ENCODE peak calls at places on chromosomes 11 and 22, in five cellular contexts. One of them, this sample, is unnamed. For H3K4me1, the result is how much of the 10 kb centered on the place peaks cover.

GRCh38 chr22:44026630-44027511 is 2.8 kb downstream of the PARVB start:
- DNase-seq in left lung: peak
- DNase-seq in heart left ventricle: peak
- DNase-seq in OCI-LY7: peak
- DNase-seq in sigmoid colon: peak
- DNase-seq in this sample: peak

GRCh38 chr11:14042686-14043440 is 80.3 kb downstream of the SPON1 start:
- DNase-seq in sigmoid colon: no peak
- DNase-seq in OCI-LY7: no peak
- DNase-seq in heart left ventricle: no peak
- DNase-seq in left lung: no peak
- DNase-seq in this sample: no peak

GRCh38 chr11:59615132-59615636 is 390 bp downstream of the OSBP start:
- DNase-seq in heart left ventricle: peak
- DNase-seq in OCI-LY7: peak
- DNase-seq in sigmoid colon: peak
- DNase-seq in left lung: peak
- DNase-seq in this sample: peak

GRCh38 chr22:33386270-33386669 is 328.1 kb upstream of the SYN3 start:
- DNase-seq in sigmoid colon: no peak
- DNase-seq in left lung: no peak
- DNase-seq in heart left ventricle: no peak
- DNase-seq in OCI-LY7: no peak
- DNase-seq in this sample: no peak

GRCh38 chr22:19717691-19718254 is 3.5 kb downstream of the SEPTIN5 start:
- DNase-seq in left lung: peak
- DNase-seq in sigmoid colon: peak
- DNase-seq in OCI-LY7: peak
- DNase-seq in heart left ventricle: peak
- DNase-seq in this sample: peak

GRCh38 chr22:50696799-50697561 is 24.4 kb downstream of the SHANK3 start:
- DNase-seq in left lung: peak
- DNase-seq in sigmoid colon: peak
- DNase-seq in heart left ventricle: peak
- DNase-seq in OCI-LY7: no peak
- DNase-seq in this sample: no peak

GRCh38 chr22:23675502-23676415 is 15.1 kb upstream of the RGL4 start:
- DNase-seq in sigmoid colon: peak
- DNase-seq in heart left ventricle: no peak
- DNase-seq in OCI-LY7: peak
- DNase-seq in left lung: peak
- DNase-seq in this sample: no peak

GRCh38 chr22:37801946-37802309 is 5.8 kb upstream of the GCAT start:
- DNase-seq in sigmoid colon: no peak
- DNase-seq in OCI-LY7: no peak
- DNase-seq in left lung: no peak
- DNase-seq in heart left ventricle: no peak
- DNase-seq in this sample: no peak

GRCh38 chr22:29391546-29391945 is 3.2 kb upstream of the AP1B1 start:
- DNase-seq in left lung: no peak
- DNase-seq in OCI-LY7: no peak
- DNase-seq in heart left ventricle: no peak
- DNase-seq in sigmoid colon: no peak
- DNase-seq in this sample: no peak

GRCh38 chr11:106456651-106457050 is 379.2 kb downstream of the AASDHPPT start:
- DNase-seq in OCI-LY7: no peak
- DNase-seq in left lung: no peak
- DNase-seq in sigmoid colon: no peak
- DNase-seq in heart left ventricle: no peak
- DNase-seq in this sample: no peak
- H3K4me1 ChIP-seq in OCI-LY7: under half
- H3K4me1 ChIP-seq in left lung: under half
- H3K4me1 ChIP-seq in sigmoid colon: under half
- H3K4me1 ChIP-seq in heart left ventricle: under half
- H3K4me1 ChIP-seq in this sample: under half

DNA sequence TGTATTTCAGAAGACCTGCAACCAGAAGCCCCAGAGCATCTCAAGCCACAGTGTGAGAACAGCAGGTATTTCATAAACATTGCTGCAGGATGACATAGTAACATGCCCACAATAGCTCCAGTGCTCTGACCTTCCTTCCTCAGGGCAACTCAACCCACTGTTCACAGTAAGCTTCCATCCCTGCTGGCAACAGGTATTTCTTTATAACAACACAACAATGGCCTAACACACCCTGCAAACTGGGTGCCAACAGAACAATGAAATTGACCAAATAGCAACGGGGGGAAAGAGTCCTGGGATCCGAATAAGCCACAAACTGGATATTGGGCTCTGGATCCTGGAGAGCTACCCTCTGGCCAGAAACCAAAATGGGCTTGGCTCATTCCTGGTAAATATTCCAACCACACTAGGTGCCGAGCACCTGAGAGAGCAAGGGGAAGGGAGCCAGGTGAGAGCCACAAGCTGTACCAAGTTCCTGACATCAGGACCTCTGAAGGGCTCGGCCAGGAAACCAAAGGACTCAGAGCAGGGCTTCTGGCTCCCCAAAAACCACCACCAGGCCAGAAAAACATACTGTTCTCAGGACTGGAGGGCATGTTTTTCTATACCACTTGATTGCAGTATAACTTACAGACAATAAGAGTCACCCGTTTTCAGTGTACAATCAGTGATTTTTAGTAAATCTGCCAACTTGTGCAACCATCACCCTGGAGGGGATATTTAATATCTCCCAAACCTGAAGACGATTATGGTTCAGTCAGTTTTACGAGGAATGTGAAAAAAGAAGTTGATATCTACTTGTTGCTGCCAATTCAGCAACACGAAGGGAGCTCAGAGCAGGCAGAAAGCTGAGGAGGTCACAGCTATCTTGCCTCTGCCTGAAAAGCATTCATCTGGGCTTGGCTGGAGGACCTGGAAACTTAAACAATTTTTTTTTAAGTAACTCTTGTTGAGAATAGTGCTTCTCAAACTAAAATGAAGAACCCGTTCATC is 99.3 kb downstream of the MICAL3 start:
- DNase-seq in sigmoid colon: no peak
- DNase-seq in heart left ventricle: no peak
- DNase-seq in left lung: no peak
- DNase-seq in OCI-LY7: no peak
- DNase-seq in this sample: no peak
- H3K4me1 ChIP-seq in sigmoid colon: half or more
- H3K4me1 ChIP-seq in heart left ventricle: under half
- H3K4me1 ChIP-seq in left lung: under half
- H3K4me1 ChIP-seq in OCI-LY7: under half
- H3K4me1 ChIP-seq in this sample: under half

GRCh38 chr11:65434667-65435179 is 12.1 kb downstream of the NEAT1 start:
- DNase-seq in OCI-LY7: no peak
- DNase-seq in left lung: no peak
- DNase-seq in heart left ventricle: no peak
- DNase-seq in sigmoid colon: peak
- DNase-seq in this sample: no peak

GRCh38 chr11:65437436-65438227 is 15.0 kb downstream of the NEAT1 start:
- DNase-seq in heart left ventricle: peak
- DNase-seq in OCI-LY7: no peak
- DNase-seq in left lung: no peak
- DNase-seq in sigmoid colon: peak
- DNase-seq in this sample: no peak

GRCh38 chr11:65435330-65435931 is 12.8 kb downstream of the NEAT1 start:
- DNase-seq in sigmoid colon: peak
- DNase-seq in heart left ventricle: no peak
- DNase-seq in left lung: no peak
- DNase-seq in OCI-LY7: no peak
- DNase-seq in this sample: no peak

GRCh38 chr11:65435981-65436411 is 13.4 kb downstream of the NEAT1 start:
- DNase-seq in OCI-LY7: no peak
- DNase-seq in left lung: peak
- DNase-seq in sigmoid colon: peak
- DNase-seq in heart left ventricle: peak
- DNase-seq in this sample: peak

DNA sequence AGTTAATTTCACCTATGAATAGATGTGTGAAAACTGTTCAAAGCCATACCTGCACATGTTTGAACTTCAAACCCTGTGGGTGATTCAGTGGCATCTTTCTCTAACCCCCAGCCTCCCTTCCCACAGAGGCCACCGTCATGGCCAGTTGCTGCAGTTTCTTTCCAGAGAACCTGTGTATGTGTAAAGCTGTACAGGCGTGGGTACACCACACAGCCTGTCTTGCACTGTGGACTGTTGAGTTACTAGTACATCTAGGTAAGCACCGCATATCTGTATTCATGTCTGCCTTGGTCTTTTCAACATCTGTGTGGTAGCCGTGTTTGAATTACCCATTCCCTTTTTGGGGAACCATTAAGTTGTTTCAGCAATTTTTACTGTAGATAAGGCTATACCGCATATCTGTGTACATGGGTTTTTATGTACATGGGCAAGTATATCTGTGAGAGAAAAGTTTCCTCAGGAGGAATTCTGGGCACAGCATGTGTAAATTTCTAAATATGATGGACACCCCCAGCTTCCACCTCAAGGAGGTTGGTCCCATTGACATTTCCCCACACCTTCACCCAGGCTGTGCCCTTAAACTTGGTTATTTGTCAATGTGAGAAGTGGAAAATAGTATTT is 13.9 kb downstream of the NEAT1 start:
- DNase-seq in heart left ventricle: no peak
- DNase-seq in left lung: peak
- DNase-seq in OCI-LY7: no peak
- DNase-seq in sigmoid colon: peak
- DNase-seq in this sample: peak
- H3K4me1 ChIP-seq in heart left ventricle: under half
- H3K4me1 ChIP-seq in left lung: half or more
- H3K4me1 ChIP-seq in OCI-LY7: half or more
- H3K4me1 ChIP-seq in sigmoid colon: half or more
- H3K4me1 ChIP-seq in this sample: under half

GRCh38 chr11:65424200-65425104 is 1.9 kb downstream of the NEAT1 start:
- DNase-seq in left lung: no peak
- DNase-seq in sigmoid colon: peak
- DNase-seq in OCI-LY7: peak
- DNase-seq in heart left ventricle: no peak
- DNase-seq in this sample: no peak

GRCh38 chr11:65425971-65426838 is 3.6 kb downstream of the NEAT1 start:
- DNase-seq in heart left ventricle: no peak
- DNase-seq in left lung: no peak
- DNase-seq in OCI-LY7: peak
- DNase-seq in sigmoid colon: peak
- DNase-seq in this sample: peak

GRCh38 chr11:65426839-65427690 is 4.5 kb downstream of the NEAT1 start:
- DNase-seq in heart left ventricle: no peak
- DNase-seq in sigmoid colon: peak
- DNase-seq in left lung: no peak
- DNase-seq in OCI-LY7: peak
- DNase-seq in this sample: peak

GRCh38 chr11:65423516-65424199 is 1.1 kb downstream of the NEAT1 start:
- DNase-seq in left lung: no peak
- DNase-seq in OCI-LY7: peak
- DNase-seq in heart left ventricle: no peak
- DNase-seq in sigmoid colon: peak
- DNase-seq in this sample: peak

GRCh38 chr11:65425105-65425970 is 2.7 kb downstream of the NEAT1 start:
- DNase-seq in sigmoid colon: peak
- DNase-seq in left lung: no peak
- DNase-seq in heart left ventricle: no peak
- DNase-seq in OCI-LY7: peak
- DNase-seq in this sample: peak
- H3K4me1 ChIP-seq in sigmoid colon: half or more
- H3K4me1 ChIP-seq in left lung: half or more
- H3K4me1 ChIP-seq in heart left ventricle: under half
- H3K4me1 ChIP-seq in OCI-LY7: half or more
- H3K4me1 ChIP-seq in this sample: under half

GRCh38 chr11:19790831-19791552 is 78.4 kb downstream of the NAV2 start:
- DNase-seq in OCI-LY7: peak
- DNase-seq in sigmoid colon: no peak
- DNase-seq in left lung: no peak
- DNase-seq in heart left ventricle: no peak
- DNase-seq in this sample: no peak
- H3K4me1 ChIP-seq in OCI-LY7: under half
- H3K4me1 ChIP-seq in sigmoid colon: half or more
- H3K4me1 ChIP-seq in left lung: under half
- H3K4me1 ChIP-seq in heart left ventricle: under half
- H3K4me1 ChIP-seq in this sample: under half

GRCh38 chr11:35178862-35179261 is 39.9 kb downstream of the CD44 start:
- DNase-seq in sigmoid colon: no peak
- DNase-seq in OCI-LY7: no peak
- DNase-seq in heart left ventricle: no peak
- DNase-seq in left lung: no peak
- DNase-seq in this sample: no peak
- H3K4me1 ChIP-seq in sigmoid colon: under half
- H3K4me1 ChIP-seq in OCI-LY7: under half
- H3K4me1 ChIP-seq in heart left ventricle: under half
- H3K4me1 ChIP-seq in left lung: half or more
- H3K4me1 ChIP-seq in this sample: under half

GRCh38 chr11:24755260-24755839 is 258.5 kb downstream of the LUZP2 start:
- DNase-seq in left lung: no peak
- DNase-seq in heart left ventricle: no peak
- DNase-seq in sigmoid colon: no peak
- DNase-seq in OCI-LY7: no peak
- DNase-seq in this sample: no peak

GRCh38 chr11:24759742-24760141 is 262.9 kb downstream of the LUZP2 start:
- DNase-seq in sigmoid colon: no peak
- DNase-seq in left lung: no peak
- DNase-seq in heart left ventricle: no peak
- DNase-seq in OCI-LY7: no peak
- DNase-seq in this sample: no peak

GRCh38 chr11:24754406-24754805 is 257.6 kb downstream of the LUZP2 start:
- DNase-seq in heart left ventricle: no peak
- DNase-seq in left lung: no peak
- DNase-seq in sigmoid colon: no peak
- DNase-seq in OCI-LY7: no peak
- DNase-seq in this sample: no peak
- H3K4me1 ChIP-seq in heart left ventricle: under half
- H3K4me1 ChIP-seq in left lung: under half
- H3K4me1 ChIP-seq in sigmoid colon: under half
- H3K4me1 ChIP-seq in OCI-LY7: under half
- H3K4me1 ChIP-seq in this sample: under half